ENCODE peak calls at places on chromosome 14, in five cellular contexts. J is brain microvascular endothelial cell, T is cardiac muscle cell, F is ovary, K is neural progenitor cell. L is an unnamed sample. For H3K36me3, the result is how much of the 10 kb centered on the place peaks cover.

GRCh38 chr14:68526420-68527105 is 266.3 kb downstream of the ZFP36L1 start:
- DNase-seq in F (no peak), J (no peak), K (no peak), T (no peak), L (peak)

GRCh38 chr14:95444132-95445129 is 72.0 kb downstream of the SYNE3 start:
- DNase-seq in F (no peak), J (no peak), K (no peak), T (no peak), L (no peak)

GRCh38 chr14:65286443-65286842 is 126.1 kb upstream of the FUT8 start:
- DNase-seq in J (no peak), F (no peak), K (no peak), T (peak), L (no peak)

GRCh38 chr14:71711619-71712018 is 220.6 kb upstream of the RGS6 start:
- DNase-seq in K (peak), J (peak), F (no peak), T (peak), L (peak)

GRCh38 chr14:101736585-101736984 is 24.9 kb upstream of the PPP2R5C start:
- DNase-seq in F (no peak), T (no peak), J (no peak), K (no peak), L (no peak)

GRCh38 chr14:67413806-67414769 is 2.1 kb upstream of the PLEK2 start:
- DNase-seq in F (no peak), K (no peak), T (peak), J (peak), L (peak)

GRCh38 chr14:74875941-74876913 is at the start of gene PROX2:
- DNase-seq in J (no peak), T (no peak), K (peak), F (no peak), L (no peak)

GRCh38 chr14:101889898-101890297 is 74.5 kb upstream of the DYNC1H1 start:
- DNase-seq in J (no peak), K (no peak), T (peak), F (no peak), L (no peak)

GRCh38 chr14:99603965-99604765 is at the start of gene CCDC85C:
- DNase-seq in F (peak), K (peak), T (peak), J (peak), L (peak)

GRCh38 chr14:99602054-99602787 is 1.8 kb downstream of the CCDC85C start:
- DNase-seq in F (no peak), J (no peak), K (peak), T (no peak), L (no peak)

GRCh38 chr14:99601301-99601945 is 2.6 kb downstream of the CCDC85C start:
- DNase-seq in T (peak), J (no peak), K (no peak), F (no peak), L (no peak)

GRCh38 chr14:99603471-99603933 is 505 bp downstream of the CCDC85C start:
- DNase-seq in J (no peak), T (peak), K (peak), F (peak), L (no peak)

DNA sequence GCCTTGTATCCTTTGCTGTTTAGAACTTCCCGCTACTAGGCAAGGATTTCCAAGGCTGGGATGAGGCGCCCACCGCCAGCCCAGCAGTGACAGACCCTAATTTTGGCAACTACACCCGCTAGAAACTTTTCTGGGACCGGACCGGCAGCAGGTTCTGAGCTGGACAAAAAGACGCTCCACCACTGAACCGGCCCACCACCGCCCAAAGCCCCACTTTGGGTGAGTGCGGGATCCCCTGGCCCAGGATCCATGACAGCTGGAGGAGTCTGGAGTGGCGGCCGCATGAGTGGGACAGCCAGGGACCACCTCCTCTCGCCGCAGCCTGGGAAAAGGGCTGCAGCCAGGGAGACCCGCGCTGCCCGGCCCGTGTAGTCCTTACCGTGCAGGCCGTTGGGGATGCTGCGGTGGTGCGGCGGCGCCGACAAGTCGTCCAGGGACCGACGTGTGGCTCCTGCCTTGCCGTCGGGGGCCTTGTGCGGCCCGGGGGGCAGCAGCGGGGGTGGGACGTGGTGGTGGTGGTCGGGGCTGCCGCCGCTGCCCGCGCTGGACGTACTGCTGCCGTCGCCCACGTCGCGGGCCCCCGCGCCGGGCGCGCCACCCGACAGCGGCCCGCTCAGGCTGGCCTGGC is 1.1 kb downstream of the CCDC85C start:
- DNase-seq in J (no peak), T (no peak), F (no peak), K (peak), L (no peak)
- H3K4me3 ChIP-seq in J (no peak), T (peak), F (peak), K (peak), L (peak)

DNA sequence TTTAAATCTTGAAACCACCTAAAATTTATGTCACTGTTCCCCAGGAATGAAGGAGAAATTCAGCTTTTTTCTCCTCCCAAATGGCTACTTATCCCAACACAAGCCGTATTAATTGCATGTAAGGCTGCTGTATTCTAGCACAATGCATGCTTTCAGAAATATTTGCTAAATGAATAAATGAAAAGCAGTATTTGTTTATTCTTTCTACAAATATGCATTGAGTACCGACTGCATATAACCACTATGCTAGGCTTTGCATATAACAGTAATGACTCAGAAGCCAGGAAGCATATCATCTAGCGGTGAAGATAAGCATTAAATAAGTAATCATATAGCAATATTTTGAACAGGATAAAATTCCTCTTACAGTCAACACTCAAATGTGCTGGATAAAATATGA is 5.7 kb upstream of the LRR1 start:
- DNase-seq in T (peak), F (no peak), K (no peak), J (peak), L (peak)
- TF ChIP-seq CTCF in T (no peak), F (no peak), K (no peak), J (no peak), L (no peak)

GRCh38 chr14:22843123-22843925 is 6.9 kb downstream of the MMP14 start:
- DNase-seq in F (no peak), J (no peak), T (no peak), K (no peak), L (no peak)
- H3K36me3 ChIP-seq in F (under half), J (half or more), T (under half), K (under half), L (half or more)

GRCh38 chr14:23566112-23566781 is 1.3 kb downstream of the AP1G2 start:
- DNase-seq in T (no peak), K (no peak), J (no peak), F (no peak), L (no peak)
- H3K4me3 ChIP-seq in T (peak), K (peak), J (no peak), F (peak), L (no peak)

GRCh38 chr14:80927385-80927989 is 14.1 kb downstream of the CEP128 start:
- DNase-seq in F (no peak), T (no peak), J (no peak), K (no peak), L (peak)
- TF ChIP-seq CTCF in F (no peak), T (no peak), J (peak), K (peak), L (no peak)

GRCh38 chr14:103392106-103392505 is 6.9 kb downstream of the MARK3 start:
- DNase-seq in K (no peak), F (no peak), T (no peak), J (no peak), L (no peak)
- H3K36me3 ChIP-seq in K (under half), F (under half), T (under half), J (under half), L (under half)

GRCh38 chr14:100191584-100192249 is 32.3 kb upstream of the DEGS2 start:
- DNase-seq in K (no peak), J (no peak), F (no peak), T (peak), L (no peak)

GRCh38 chr14:100192250-100192671 is 32.8 kb upstream of the DEGS2 start:
- DNase-seq in T (peak), K (no peak), F (peak), J (no peak), L (no peak)

GRCh38 chr14:100190126-100190525 is 30.7 kb upstream of the DEGS2 start:
- DNase-seq in T (no peak), J (no peak), F (no peak), K (no peak), L (peak)

GRCh38 chr14:100192672-100193416 is 33.4 kb upstream of the DEGS2 start:
- DNase-seq in K (peak), T (peak), F (peak), J (peak), L (peak)

DNA sequence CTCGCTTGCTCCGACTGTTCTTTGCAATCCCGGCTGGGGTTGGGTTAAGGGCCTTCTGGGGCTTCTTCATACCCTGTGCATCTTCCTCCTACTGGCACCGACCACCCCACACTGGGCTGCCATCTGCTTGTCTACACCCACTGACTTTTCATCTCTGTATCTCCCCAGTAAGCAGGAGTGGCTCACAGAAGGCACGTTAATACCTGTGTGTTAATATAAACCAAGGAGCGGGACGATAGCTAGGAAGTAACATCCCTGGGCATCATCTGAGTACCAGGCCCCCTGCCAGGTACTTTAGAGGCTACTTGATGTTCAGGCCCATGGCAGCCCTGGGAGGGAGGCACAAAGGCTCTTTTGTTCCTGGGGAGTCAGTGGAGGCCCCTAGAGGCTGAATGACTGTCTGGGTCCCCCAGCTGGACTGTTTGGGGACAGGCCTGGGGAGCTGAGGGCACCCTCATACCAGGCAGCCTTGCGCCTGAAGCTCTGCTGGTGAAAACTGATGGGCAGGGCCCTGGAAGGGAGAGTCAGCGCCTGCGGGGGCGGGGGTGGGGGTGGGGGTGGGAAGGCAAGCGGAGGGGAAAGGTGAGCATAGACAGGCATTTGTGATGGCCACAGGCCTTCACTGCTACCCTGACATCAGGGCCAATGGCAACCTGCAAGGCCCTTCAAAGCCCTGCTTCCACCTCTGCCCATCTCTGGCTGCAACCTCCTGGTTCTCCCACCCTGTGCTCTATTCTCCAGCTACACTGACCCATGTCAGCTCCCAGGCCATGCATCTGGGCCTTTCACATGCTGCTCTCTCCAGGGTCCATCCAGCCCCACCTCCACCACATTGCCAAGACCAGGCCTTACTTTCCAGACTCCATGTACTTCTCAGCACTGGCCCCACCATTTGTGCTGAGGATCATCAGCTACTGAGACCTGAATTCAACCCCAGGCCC is 34.2 kb upstream of the DEGS2 start:
- DNase-seq in J (no peak), F (no peak), K (peak), T (no peak), L (no peak)
- H3K4me3 ChIP-seq in J (peak), F (peak), K (no peak), T (peak), L (no peak)

DNA sequence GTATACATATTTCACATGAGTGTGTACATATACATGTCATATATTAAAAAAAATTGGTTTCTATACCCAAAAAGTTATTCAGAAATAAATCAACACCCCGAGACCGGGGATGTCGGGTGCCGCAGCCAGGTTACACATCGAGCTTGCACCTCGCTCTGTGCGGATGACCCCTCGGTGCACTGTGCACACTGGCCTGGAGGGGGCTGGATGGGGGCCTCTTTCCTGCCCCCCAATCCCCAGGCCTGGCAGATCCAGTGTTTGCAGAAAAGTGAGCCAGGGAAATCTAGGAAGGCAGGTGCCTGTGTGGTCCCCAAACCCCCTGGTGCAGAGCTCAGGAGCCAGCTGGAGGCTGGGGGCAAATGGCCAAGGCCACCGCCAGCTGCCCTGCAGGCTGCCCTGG is 27.1 kb upstream of the GPR68 start:
- DNase-seq in F (no peak), T (no peak), J (no peak), K (no peak), L (no peak)
- TF ChIP-seq CTCF in F (no peak), T (no peak), J (no peak), K (no peak), L (no peak)

L was measured in bronchial epithelial cell.